ENCODE peak calls at places on chromosome 12, in nine cellular contexts. O is coronary artery, H is HuH-7.5, C is head of caudate nucleus, J is mammary epithelial cell, B is fibroblast of the conjunctiva, Q is PC-3, V is NCI-H748 treated with DMSO at 0.1 percent for 48 hours, D is RPMI8226. T is an unnamed sample.

GRCh38 chr12:67572492-67572891 is 76.1 kb upstream of the DYRK2 start:
- DNase-seq in D (no peak), V (no peak), H (no peak), J (no peak), B (no peak), Q (no peak), C (no peak), O (no peak), T (no peak)

GRCh38 chr12:124683330-124683662 is 115.9 kb upstream of the NCOR2 start:
- DNase-seq in V (no peak), O (no peak), Q (peak; percentile 90), B (no peak), C (no peak), H (peak; percentile 29), J (peak; percentile 59), D (no peak), T (peak; percentile 92)

GRCh38 chr12:31353730-31354708 is 28.1 kb upstream of the SINHCAF start:
- DNase-seq in D (peak; percentile 41), H (no peak), J (no peak), C (no peak), O (no peak), V (peak; percentile 44), B (no peak), Q (no peak), T (no peak)

GRCh38 chr12:92973614-92974013 is 44.5 kb upstream of the EEA1 start:
- DNase-seq in H (peak; percentile 11), Q (peak; percentile 73), D (no peak), V (no peak), C (no peak), J (peak; percentile 97), O (no peak), B (peak; percentile 89), T (peak; percentile 100)

GRCh38 chr12:2337031-2338010 is 284.5 kb downstream of the CACNA1C start:
- DNase-seq in C (no peak), D (no peak), H (no peak), B (no peak), O (no peak), J (no peak), Q (no peak), V (no peak), T (no peak)

GRCh38 chr12:130462558-130462924 is 124.9 kb downstream of the PIWIL1 start:
- DNase-seq in C (no peak), H (no peak), D (no peak), J (no peak), Q (no peak), V (no peak), B (no peak), O (no peak), T (no peak)

GRCh38 chr12:48017921-48018617 is 13.8 kb upstream of the COL2A1 start:
- DNase-seq in Q (no peak), B (no peak), D (no peak), J (no peak), H (no peak), C (no peak), V (no peak), O (no peak), T (no peak)

GRCh38 chr12:94676011-94676709 is 25.8 kb upstream of the TMCC3 start:
- DNase-seq in O (no peak), V (no peak), D (no peak), Q (no peak), C (no peak), B (no peak), J (no peak), H (no peak), T (no peak)

GRCh38 chr12:82554529-82554928 is 132.2 kb upstream of the TMTC2 start:
- DNase-seq in H (no peak), V (no peak), C (no peak), O (no peak), D (no peak), J (no peak), B (no peak), Q (no peak), T (no peak)

GRCh38 chr12:11727133-11727664 is 77.7 kb downstream of the ETV6 start:
- DNase-seq in H (no peak), C (no peak), J (no peak), O (no peak), D (no peak), Q (no peak), V (no peak), B (no peak), T (no peak)

GRCh38 chr12:12715459-12716150 is 1.6 kb upstream of the CDKN1B start:
- DNase-seq in O (no peak), B (no peak), J (no peak), D (peak; percentile 88), V (no peak), H (peak; percentile 9), Q (peak; percentile 5), C (no peak), T (peak; percentile 8)

GRCh38 chr12:54082402-54082892 is 28.8 kb downstream of the HOXC4 start:
- DNase-seq in B (no peak), V (no peak), J (no peak), Q (no peak), O (no peak), H (peak; percentile 36), C (peak; percentile 16), D (peak; percentile 11), T (no peak)

GRCh38 chr12:110699591-110700445 is 10.9 kb upstream of the HVCN1 start:
- DNase-seq in V (no peak), C (no peak), D (no peak), O (no peak), H (no peak), J (no peak), B (no peak), Q (no peak), T (no peak)

GRCh38 chr12:110566993-110567392 is 16.1 kb downstream of the PPTC7 start:
- DNase-seq in C (no peak), D (no peak), O (no peak), J (no peak), V (no peak), H (no peak), B (no peak), Q (no peak), T (no peak)

GRCh38 chr12:88310069-88310468 is 168.0 kb downstream of the TMTC3 start:
- DNase-seq in V (no peak), Q (peak; percentile 28), C (no peak), J (peak; percentile 81), O (no peak), B (peak; percentile 73), H (no peak), D (no peak), T (peak; percentile 91)

GRCh38 chr12:103800252-103800771 is 40.7 kb downstream of the NT5DC3 start:
- DNase-seq in Q (no peak), O (peak; percentile 81), H (no peak), D (no peak), C (peak; percentile 53), V (peak; percentile 90), B (peak; percentile 67), J (peak; percentile 20), T (no peak)

GRCh38 chr12:122126713-122127597 is 47.1 kb downstream of the IL31 start:
- DNase-seq in Q (peak; percentile 46), H (no peak), D (no peak), C (no peak), J (no peak), O (no peak), B (no peak), V (no peak), T (peak; percentile 52)

GRCh38 chr12:47110706-47111391 is 31.1 kb upstream of the AMIGO2 start:
- DNase-seq in Q (no peak), V (no peak), C (no peak), J (no peak), B (no peak), H (no peak), O (no peak), D (no peak), T (no peak)

GRCh38 chr12:122886851-122887816 is 8.8 kb downstream of the VPS37B start:
- DNase-seq in O (no peak), C (no peak), V (no peak), J (peak; percentile 93), B (no peak), Q (peak; percentile 97), D (peak; percentile 92), H (no peak), T (peak; percentile 95)

GRCh38 chr12:1281683-1282366 is 290.8 kb downstream of the ERC1 start:
- DNase-seq in H (no peak), D (no peak), V (no peak), B (peak; percentile 31), J (no peak), O (no peak), Q (peak; percentile 64), C (no peak), T (peak; percentile 22)

GRCh38 chr12:94832780-94833760 is 170.4 kb downstream of the NDUFA12 start:
- DNase-seq in B (peak; percentile 12), C (no peak), D (no peak), H (no peak), J (no peak), V (no peak), O (no peak), Q (peak; percentile 7), T (no peak)

GRCh38 chr12:116233669-116234068 is 43.8 kb downstream of the MED13L start:
- DNase-seq in B (no peak), O (no peak), C (no peak), J (no peak), H (no peak), Q (peak; percentile 29), D (no peak), V (no peak), T (no peak)

GRCh38 chr12:111268738-111269572 is 99.9 kb downstream of the PHETA1 start:
- DNase-seq in Q (peak; percentile 23), V (peak; percentile 3), O (no peak), B (no peak), D (peak; percentile 27), J (no peak), H (no peak), C (no peak), T (no peak)

GRCh38 chr12:132145334-132145733 is 1.1 kb downstream of the NOC4L start:
- DNase-seq in O (no peak), V (no peak), B (no peak), D (no peak), H (no peak), J (no peak), C (no peak), Q (no peak), T (no peak)

T was measured in epithelial cell of esophagus.